ENCODE peak calls at places on chromosomes 2 and 18, in six cellular contexts. U is heart right ventricle, S is ovary, L is mucosa of descending colon, P is stomach, Q is transverse colon. W is an unnamed sample. For H3K4me1 and H3K36me3, the result is how much of the 10 kb centered on the place peaks cover.

GRCh38 chr2:240462073-240462703 is 26.7 kb downstream of the GPC1 start:
- DNase-seq in U (no peak), Q (peak), L (peak), P (no peak), S (peak), W (peak)

GRCh38 chr18:1037766-1038165 is 133.1 kb downstream of the ADCYAP1 start:
- DNase-seq in L (no peak), Q (no peak), U (no peak), P (no peak), S (no peak), W (no peak)

GRCh38 chr18:57831597-57832377 is 28.7 kb upstream of the ATP8B1 start:
- DNase-seq in U (no peak), S (no peak), L (no peak), Q (no peak), P (no peak), W (no peak)

GRCh38 chr18:22926454-22926853 is 6.7 kb upstream of the RBBP8 start:
- DNase-seq in Q (no peak), S (no peak), P (no peak), U (no peak), L (no peak), W (no peak)

GRCh38 chr2:62215306-62216064 is 19.6 kb downstream of the B3GNT2 start:
- DNase-seq in U (no peak), Q (peak), L (no peak), P (peak), S (no peak), W (no peak)

GRCh38 chr2:17635007-17635406 is 94.5 kb downstream of the VSNL1 start:
- DNase-seq in S (no peak), P (no peak), L (no peak), Q (no peak), U (peak), W (no peak)

GRCh38 chr2:103789716-103790085 is 1027.9 kb downstream of the TMEM182 start:
- DNase-seq in S (no peak), P (no peak), U (no peak), L (no peak), Q (no peak), W (no peak)

GRCh38 chr2:187478719-187479118 is 30.7 kb upstream of the CALCRL start:
- DNase-seq in U (no peak), Q (no peak), P (no peak), L (no peak), S (no peak), W (no peak)

GRCh38 chr18:44895176-44895798 is 214.6 kb downstream of the SETBP1 start:
- DNase-seq in P (peak), U (peak), Q (peak), S (no peak), L (peak), W (peak)

GRCh38 chr2:7539760-7540159 is 622.5 kb downstream of the RNF144A start:
- DNase-seq in U (no peak), Q (no peak), L (no peak), P (no peak), S (no peak), W (no peak)

GRCh38 chr2:190446193-190446592 is 38.0 kb downstream of the MFSD6 start:
- DNase-seq in P (no peak), L (no peak), S (no peak), U (no peak), Q (no peak), W (no peak)
- H3K4me1 ChIP-seq in P (half or more), L (under half), S (under half), U (half or more), Q (under half), W (under half)

DNA sequence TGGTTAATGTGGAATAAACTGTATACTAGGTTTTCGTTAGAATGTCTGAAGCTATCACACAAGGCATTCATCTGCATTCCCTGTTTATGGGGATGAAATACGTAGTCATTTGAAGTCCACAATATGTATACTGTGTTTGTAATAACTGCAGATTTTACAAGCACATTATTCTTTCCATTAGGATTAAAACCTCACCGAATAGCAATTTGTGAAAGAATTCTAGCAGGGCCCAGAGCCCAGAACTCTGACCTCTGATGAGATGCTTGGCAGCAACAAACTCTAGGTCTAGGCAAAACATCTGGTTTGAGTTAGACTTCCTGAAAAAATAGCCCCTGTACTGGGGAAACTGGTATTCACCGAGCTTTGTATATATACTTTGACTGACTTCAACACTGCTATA is 158.2 kb downstream of the SRBD1 start:
- DNase-seq in S (peak), L (no peak), P (no peak), U (peak), Q (no peak), W (no peak)
- H3K36me3 ChIP-seq in S (under half), L (under half), P (under half), U (under half), Q (under half), W (under half)

GRCh38 chr2:15779381-15780041 is 160.8 kb upstream of the MYCN start:
- DNase-seq in P (no peak), L (no peak), Q (no peak), U (no peak), S (no peak), W (no peak)
- TF ChIP-seq CTCF in P (no peak), L (no peak), Q (no peak), U (no peak), S (no peak), W (no peak)

GRCh38 chr2:64112016-64112415 is 32.2 kb downstream of the PELI1 start:
- DNase-seq in U (no peak), Q (no peak), P (no peak), L (no peak), S (no peak), W (no peak)
- H3K4me1 ChIP-seq in U (half or more), Q (half or more), P (half or more), L (half or more), S (under half), W (under half)